ENCODE peak calls at places on chromosomes 6 and 20, in five cellular contexts. One of them, this sample, is unnamed.

GRCh38 chr20:23244207-23244915 is 106.2 kb upstream of the NXT1 start:
- DNase-seq in fibroblast of lung: peak
- DNase-seq in hepatocyte: no peak
- DNase-seq in astrocyte: no peak
- DNase-seq in HCT116: no peak
- DNase-seq in this sample: no peak

GRCh38 chr6:10099086-10099499 is 315.8 kb downstream of the TFAP2A start:
- DNase-seq in astrocyte: no peak
- DNase-seq in HCT116: no peak
- DNase-seq in fibroblast of lung: no peak
- DNase-seq in hepatocyte: peak
- DNase-seq in this sample: peak

GRCh38 chr6:166444446-166444845 is 61.7 kb upstream of the MPC1 start:
- DNase-seq in HCT116: no peak
- DNase-seq in astrocyte: no peak
- DNase-seq in fibroblast of lung: no peak
- DNase-seq in hepatocyte: no peak
- DNase-seq in this sample: no peak

GRCh38 chr6:78770766-78771165 is 96.6 kb upstream of the IRAK1BP1 start:
- DNase-seq in HCT116: no peak
- DNase-seq in hepatocyte: no peak
- DNase-seq in fibroblast of lung: no peak
- DNase-seq in astrocyte: no peak
- DNase-seq in this sample: peak

GRCh38 chr6:133300896-133301295 is 59.7 kb downstream of the EYA4 start:
- DNase-seq in HCT116: no peak
- DNase-seq in astrocyte: no peak
- DNase-seq in fibroblast of lung: peak
- DNase-seq in hepatocyte: no peak
- DNase-seq in this sample: no peak

GRCh38 chr20:23397961-23398360 is 23.3 kb downstream of the NAPB start:
- DNase-seq in astrocyte: peak
- DNase-seq in HCT116: no peak
- DNase-seq in fibroblast of lung: peak
- DNase-seq in hepatocyte: no peak
- DNase-seq in this sample: no peak

GRCh38 chr6:16476861-16477260 is 238.5 kb downstream of the GMPR start:
- DNase-seq in fibroblast of lung: no peak
- DNase-seq in HCT116: no peak
- DNase-seq in astrocyte: no peak
- DNase-seq in hepatocyte: no peak
- DNase-seq in this sample: no peak

GRCh38 chr6:163137504-163137903 is 277.0 kb upstream of the QKI start:
- DNase-seq in HCT116: no peak
- DNase-seq in hepatocyte: no peak
- DNase-seq in fibroblast of lung: no peak
- DNase-seq in astrocyte: no peak
- DNase-seq in this sample: no peak

GRCh38 chr6:116355796-116356195 is 15.0 kb upstream of the DSE start:
- DNase-seq in hepatocyte: no peak
- DNase-seq in fibroblast of lung: no peak
- DNase-seq in HCT116: no peak
- DNase-seq in astrocyte: no peak
- DNase-seq in this sample: no peak

GRCh38 chr6:70520575-70520974 is 46.2 kb upstream of the SDHAF4 start:
- DNase-seq in fibroblast of lung: peak
- DNase-seq in HCT116: no peak
- DNase-seq in astrocyte: no peak
- DNase-seq in hepatocyte: peak
- DNase-seq in this sample: no peak

GRCh38 chr20:10131612-10132345 is 86.9 kb upstream of the SNAP25 start:
- DNase-seq in fibroblast of lung: peak
- DNase-seq in hepatocyte: peak
- DNase-seq in HCT116: no peak
- DNase-seq in astrocyte: peak
- DNase-seq in this sample: peak

GRCh38 chr20:50744143-50744792 is 12.9 kb downstream of the PARD6B start:
- DNase-seq in astrocyte: peak
- DNase-seq in HCT116: peak
- DNase-seq in hepatocyte: peak
- DNase-seq in fibroblast of lung: peak
- DNase-seq in this sample: peak

GRCh38 chr6:33683576-33684427 is 27.7 kb downstream of the UQCC2 start:
- DNase-seq in astrocyte: no peak
- DNase-seq in HCT116: no peak
- DNase-seq in hepatocyte: no peak
- DNase-seq in fibroblast of lung: no peak
- DNase-seq in this sample: no peak

GRCh38 chr20:15814903-15815302 is 758.3 kb downstream of the KIF16B start:
- DNase-seq in HCT116: no peak
- DNase-seq in astrocyte: peak
- DNase-seq in fibroblast of lung: no peak
- DNase-seq in hepatocyte: peak
- DNase-seq in this sample: no peak

GRCh38 chr6:7146079-7146828 is 38.5 kb downstream of the RREB1 start:
- DNase-seq in hepatocyte: peak
- DNase-seq in fibroblast of lung: peak
- DNase-seq in HCT116: no peak
- DNase-seq in astrocyte: peak
- DNase-seq in this sample: peak

GRCh38 chr6:157755752-157756411 is 67.2 kb upstream of the SNX9 start:
- DNase-seq in HCT116: no peak
- DNase-seq in astrocyte: no peak
- DNase-seq in fibroblast of lung: no peak
- DNase-seq in hepatocyte: no peak
- DNase-seq in this sample: no peak

GRCh38 chr6:88238065-88238464 is 71.9 kb upstream of the CNR1 start:
- DNase-seq in astrocyte: no peak
- DNase-seq in hepatocyte: peak
- DNase-seq in fibroblast of lung: no peak
- DNase-seq in HCT116: peak
- DNase-seq in this sample: peak

GRCh38 chr20:38466171-38466570 is 6.5 kb upstream of the RALGAPB start:
- DNase-seq in astrocyte: no peak
- DNase-seq in hepatocyte: no peak
- DNase-seq in HCT116: no peak
- DNase-seq in fibroblast of lung: no peak
- DNase-seq in this sample: no peak

GRCh38 chr6:25279748-25280616 is 808 bp downstream of the CARMIL1 start:
- DNase-seq in hepatocyte: peak
- DNase-seq in fibroblast of lung: no peak
- DNase-seq in astrocyte: no peak
- DNase-seq in HCT116: no peak
- DNase-seq in this sample: peak

GRCh38 chr6:11033825-11034224 is 10.3 kb downstream of the ELOVL2 start:
- DNase-seq in fibroblast of lung: peak
- DNase-seq in hepatocyte: no peak
- DNase-seq in astrocyte: peak
- DNase-seq in HCT116: no peak
- DNase-seq in this sample: no peak

GRCh38 chr20:51446656-51447055 is 95.9 kb downstream of the NFATC2 start:
- DNase-seq in fibroblast of lung: peak
- DNase-seq in hepatocyte: peak
- DNase-seq in HCT116: peak
- DNase-seq in astrocyte: peak
- DNase-seq in this sample: no peak

GRCh38 chr20:51153867-51154707 is 131.2 kb upstream of the KCNG1 start:
- DNase-seq in HCT116: no peak
- DNase-seq in astrocyte: no peak
- DNase-seq in hepatocyte: no peak
- DNase-seq in fibroblast of lung: no peak
- DNase-seq in this sample: no peak

GRCh38 chr6:32967151-32968091 is 973 bp upstream of the BRD2 start:
- DNase-seq in fibroblast of lung: peak
- DNase-seq in astrocyte: peak
- DNase-seq in hepatocyte: peak
- DNase-seq in HCT116: peak
- DNase-seq in this sample: peak

GRCh38 chr6:157951828-157952227 is 29.8 kb upstream of the SYNJ2 start:
- DNase-seq in fibroblast of lung: no peak
- DNase-seq in hepatocyte: peak
- DNase-seq in HCT116: no peak
- DNase-seq in astrocyte: no peak
- DNase-seq in this sample: no peak

GRCh38 chr6:142570221-142570671 is 268.4 kb downstream of the ADGRG6 start:
- DNase-seq in fibroblast of lung: peak
- DNase-seq in astrocyte: peak
- DNase-seq in hepatocyte: peak
- DNase-seq in HCT116: no peak
- DNase-seq in this sample: no peak

GRCh38 chr6:12339022-12339421 is 48.9 kb downstream of the EDN1 start:
- DNase-seq in hepatocyte: no peak
- DNase-seq in fibroblast of lung: no peak
- DNase-seq in HCT116: no peak
- DNase-seq in astrocyte: no peak
- DNase-seq in this sample: no peak

GRCh38 chr6:154298297-154298696 is 58.3 kb downstream of the IPCEF1 start:
- DNase-seq in HCT116: no peak
- DNase-seq in hepatocyte: no peak
- DNase-seq in astrocyte: peak
- DNase-seq in fibroblast of lung: peak
- DNase-seq in this sample: no peak
- H3K4me2 ChIP-seq in HCT116: no peak
- H3K4me2 ChIP-seq in hepatocyte: no peak
- H3K4me2 ChIP-seq in astrocyte: peak
- H3K4me2 ChIP-seq in fibroblast of lung: peak
- H3K4me2 ChIP-seq in this sample: no peak

GRCh38 chr20:19713851-19714716 is 44.0 kb upstream of the RIN2 start:
- DNase-seq in hepatocyte: peak
- DNase-seq in astrocyte: no peak
- DNase-seq in fibroblast of lung: peak
- DNase-seq in HCT116: no peak
- DNase-seq in this sample: no peak

GRCh38 chr20:19711126-19711525 is 46.9 kb upstream of the RIN2 start:
- DNase-seq in fibroblast of lung: no peak
- DNase-seq in HCT116: no peak
- DNase-seq in hepatocyte: no peak
- DNase-seq in astrocyte: no peak
- DNase-seq in this sample: no peak

GRCh38 chr20:19710336-19710721 is 47.7 kb upstream of the RIN2 start:
- DNase-seq in fibroblast of lung: peak
- DNase-seq in astrocyte: no peak
- DNase-seq in HCT116: no peak
- DNase-seq in hepatocyte: peak
- DNase-seq in this sample: no peak

GRCh38 chr20:19709635-19710335 is 48.3 kb upstream of the RIN2 start:
- DNase-seq in fibroblast of lung: no peak
- DNase-seq in HCT116: no peak
- DNase-seq in astrocyte: no peak
- DNase-seq in hepatocyte: no peak
- DNase-seq in this sample: no peak

DNA sequence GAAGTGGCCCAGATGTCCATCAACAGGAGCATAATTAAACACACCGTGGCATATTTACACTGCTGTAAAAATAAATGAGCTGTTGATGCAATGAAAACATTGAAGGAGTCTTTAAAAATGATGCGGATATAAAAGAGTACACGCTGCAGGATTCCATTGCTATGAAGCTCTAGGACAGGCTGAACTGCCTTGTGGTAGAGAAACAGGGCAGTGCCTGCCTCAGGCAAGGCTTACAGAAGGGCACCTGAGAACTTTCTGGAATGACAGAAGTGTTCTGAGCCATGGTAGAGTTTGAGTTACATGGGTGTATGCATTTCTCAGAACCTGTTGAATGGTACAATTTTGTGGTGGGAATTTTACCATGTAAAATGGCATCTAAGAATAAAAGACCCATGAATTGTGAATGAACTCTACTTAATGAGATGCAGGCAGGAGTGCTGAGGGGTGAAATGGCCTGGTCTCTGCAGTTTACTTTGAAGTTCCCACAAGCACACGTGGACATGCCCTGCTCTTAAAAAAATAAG is 45.3 kb upstream of the RIN2 start:
- DNase-seq in HCT116: no peak
- DNase-seq in hepatocyte: no peak
- DNase-seq in astrocyte: no peak
- DNase-seq in fibroblast of lung: peak
- DNase-seq in this sample: no peak
- TF ChIP-seq EZH2 in HCT116: no peak
- TF ChIP-seq EZH2 in hepatocyte: no peak
- TF ChIP-seq EZH2 in astrocyte: no peak
- TF ChIP-seq EZH2 in fibroblast of lung: no peak
- TF ChIP-seq EZH2 in this sample: no peak

GRCh38 chr6:31321005-31321707 is 35.8 kb downstream of the HLA-B start:
- DNase-seq in HCT116: no peak
- DNase-seq in hepatocyte: no peak
- DNase-seq in fibroblast of lung: no peak
- DNase-seq in astrocyte: no peak
- DNase-seq in this sample: no peak

GRCh38 chr6:31321820-31322219 is 35.2 kb downstream of the HLA-B start:
- DNase-seq in astrocyte: no peak
- DNase-seq in fibroblast of lung: no peak
- DNase-seq in HCT116: no peak
- DNase-seq in hepatocyte: no peak
- DNase-seq in this sample: peak

GRCh38 chr6:31317036-31317435 is 39.9 kb downstream of the HLA-B start:
- DNase-seq in astrocyte: no peak
- DNase-seq in fibroblast of lung: no peak
- DNase-seq in hepatocyte: no peak
- DNase-seq in HCT116: no peak
- DNase-seq in this sample: no peak
- H3K4me2 ChIP-seq in astrocyte: no peak
- H3K4me2 ChIP-seq in fibroblast of lung: no peak
- H3K4me2 ChIP-seq in hepatocyte: no peak
- H3K4me2 ChIP-seq in HCT116: no peak
- H3K4me2 ChIP-seq in this sample: no peak

DNA sequence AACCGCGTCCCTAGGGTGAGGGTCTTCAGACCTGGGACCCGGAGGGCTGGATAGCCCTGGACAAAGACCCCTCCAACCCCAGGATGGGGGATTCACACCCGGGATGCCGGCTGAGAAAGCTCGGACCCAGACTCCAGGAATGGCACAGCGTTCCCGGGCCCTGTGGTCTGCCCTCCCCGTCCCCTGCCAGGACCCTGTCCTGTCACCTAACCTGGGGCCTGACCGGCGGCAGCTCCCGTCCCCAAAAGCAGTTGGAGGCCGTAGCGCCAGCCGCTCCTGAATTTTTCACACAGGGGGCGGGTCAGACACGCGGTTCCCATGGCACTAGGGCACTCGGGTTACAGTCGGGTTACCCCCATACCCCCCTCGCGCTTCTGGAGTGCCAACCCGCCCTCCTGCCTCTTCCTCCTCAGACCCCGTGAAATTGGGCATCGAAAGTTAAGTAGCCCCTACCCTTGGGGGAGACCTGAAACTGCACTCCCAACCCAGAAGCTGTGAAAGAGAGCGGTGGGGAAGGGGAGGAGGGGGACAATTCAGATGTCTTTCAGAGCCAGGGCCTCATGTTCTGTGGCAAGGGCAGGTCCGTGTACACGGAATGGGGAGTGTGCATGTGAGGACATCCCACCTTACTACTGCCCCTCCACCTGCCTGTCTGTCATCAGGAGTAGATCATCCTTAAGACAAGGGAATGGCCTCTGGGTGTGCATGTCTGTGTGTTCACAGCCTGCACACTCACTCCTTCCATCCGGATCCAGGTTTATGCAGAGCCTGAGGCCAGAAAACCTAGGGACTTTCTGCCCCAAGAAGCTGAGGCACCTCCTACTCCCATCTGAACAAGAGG is 604 bp downstream of the REM1 start:
- DNase-seq in HCT116: no peak
- DNase-seq in fibroblast of lung: no peak
- DNase-seq in hepatocyte: no peak
- DNase-seq in astrocyte: no peak
- DNase-seq in this sample: peak
- TF ChIP-seq EZH2 in HCT116: no peak
- TF ChIP-seq EZH2 in fibroblast of lung: peak
- TF ChIP-seq EZH2 in hepatocyte: no peak
- TF ChIP-seq EZH2 in astrocyte: peak
- TF ChIP-seq EZH2 in this sample: peak

This sample was measured in GM23338.